ENCODE peak calls at places on chromosomes 13 and 19, in ten cellular contexts. R is left lung; H is right lobe of liver; T is CD8-positive, alpha-beta T cell; F is HepG2; L is Peyer's patch; E is upper lobe of right lung; J is HL-60; G is AG04450; D is breast epithelium. U is an unnamed sample.

GRCh38 chr19:40610396-40611064 is 9.4 kb downstream of the LTBP4 start:
- DNase-seq in F (no peak), T (peak), E (peak), H (peak), J (no peak), L (peak), G (no peak), D (peak), R (peak), U (no peak)

GRCh38 chr19:1175020-1175419 is 952 bp upstream of the SBNO2 start:
- DNase-seq in J (no peak), E (no peak), L (no peak), H (no peak), D (no peak), G (no peak), F (no peak), R (no peak), T (no peak), U (no peak)

GRCh38 chr13:51818771-51819511 is 15.0 kb upstream of the DHRS12 start:
- DNase-seq in J (no peak), D (no peak), G (peak), H (no peak), F (no peak), T (no peak), R (no peak), E (no peak), L (no peak), U (no peak)

GRCh38 chr19:38202504-38202903 is 21.5 kb downstream of the DPF1 start:
- DNase-seq in T (no peak), R (no peak), L (no peak), G (no peak), E (no peak), D (no peak), F (no peak), J (no peak), H (no peak), U (no peak)

GRCh38 chr19:12872941-12873890 is 8.0 kb downstream of the DNASE2 start:
- DNase-seq in J (no peak), R (no peak), H (peak), F (peak), T (no peak), L (peak), E (peak), D (peak), G (no peak), U (no peak)

GRCh38 chr19:54523403-54523802 is 20.8 kb downstream of the LAIR2 start:
- DNase-seq in D (no peak), H (no peak), E (no peak), R (no peak), G (no peak), T (no peak), J (peak), F (no peak), L (no peak), U (no peak)

GRCh38 chr19:33868821-33869412 is 72.2 kb downstream of the KCTD15 start:
- DNase-seq in T (no peak), H (no peak), D (peak), L (no peak), G (no peak), R (no peak), E (no peak), J (no peak), F (no peak), U (peak)

GRCh38 chr13:20815469-20815868 is 41.7 kb upstream of the EEF1AKMT1 start:
- DNase-seq in L (no peak), H (no peak), T (no peak), R (no peak), F (no peak), D (no peak), J (no peak), G (no peak), E (no peak), U (no peak)

GRCh38 chr19:13506550-13506878 is 235 bp upstream of the CACNA1A start:
- DNase-seq in T (no peak), H (no peak), F (no peak), L (no peak), R (no peak), J (no peak), E (no peak), G (peak), D (no peak), U (peak)

GRCh38 chr13:98543380-98544104 is 33.4 kb downstream of the STK24 start:
- DNase-seq in D (no peak), T (no peak), J (no peak), R (no peak), H (no peak), F (no peak), L (peak), E (peak), G (no peak), U (no peak)
- H3K4me3 ChIP-seq in D (no peak), T (peak), J (no peak), R (no peak), H (no peak), F (no peak), L (no peak), E (no peak), G (no peak), U (peak)

GRCh38 chr19:15166700-15167099 is 34.1 kb downstream of the NOTCH3 start:
- DNase-seq in F (no peak), R (no peak), J (no peak), T (no peak), L (no peak), E (no peak), D (no peak), G (no peak), H (no peak), U (no peak)

GRCh38 chr19:15159251-15159650 is 41.5 kb downstream of the NOTCH3 start:
- DNase-seq in H (no peak), G (no peak), J (no peak), D (no peak), T (no peak), E (no peak), L (no peak), R (no peak), F (no peak), U (no peak)

GRCh38 chr19:15156391-15156790 is 44.4 kb downstream of the NOTCH3 start:
- DNase-seq in J (no peak), T (no peak), H (no peak), E (no peak), F (no peak), D (no peak), L (no peak), R (no peak), G (no peak), U (no peak)

DNA sequence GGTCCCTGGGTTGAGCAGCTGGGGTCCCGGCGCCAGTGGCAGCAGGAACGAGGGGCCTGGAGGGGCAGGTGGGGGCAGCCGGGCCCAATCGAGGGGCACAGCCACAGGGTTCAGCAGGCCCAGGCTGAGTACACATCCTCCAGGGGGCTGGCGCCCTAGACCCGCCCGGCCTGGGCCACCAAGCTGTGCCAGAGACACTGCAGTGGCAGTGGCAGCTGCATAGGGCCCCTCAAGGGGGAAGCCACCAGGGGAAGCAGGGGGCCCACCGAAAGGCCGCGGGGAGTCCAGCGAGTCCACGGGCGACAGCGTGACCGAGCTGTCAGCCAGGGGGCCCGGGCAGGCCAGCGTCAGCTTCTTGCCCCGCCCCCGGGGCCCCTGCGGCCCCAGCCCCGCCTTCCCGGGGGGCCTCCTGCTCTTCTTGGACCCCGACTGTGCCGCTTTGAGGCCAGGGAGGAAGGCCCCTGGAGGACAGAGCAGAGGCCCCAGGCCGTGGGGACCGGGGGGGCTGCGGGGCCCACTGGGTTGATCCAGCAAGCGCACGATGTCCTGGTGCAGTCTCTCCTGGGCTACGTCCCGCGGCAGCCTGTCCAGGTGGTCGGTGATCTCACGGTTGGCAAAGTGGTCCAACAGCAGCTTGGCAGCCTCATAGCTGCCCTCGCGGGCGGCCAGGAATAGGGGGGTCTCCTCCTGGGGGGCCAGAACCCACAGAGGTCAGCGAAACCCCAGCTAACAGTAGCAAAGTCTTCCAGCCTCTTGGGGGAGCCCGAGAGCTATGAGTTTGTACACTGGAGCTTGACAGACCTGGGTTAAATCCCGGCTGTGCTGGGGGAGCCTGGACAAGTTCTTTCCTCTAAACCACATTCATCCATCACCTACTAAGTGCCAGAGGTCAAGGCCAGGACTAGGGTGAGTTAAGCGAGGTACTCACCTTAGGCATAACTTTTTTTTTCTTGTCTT is 39.5 kb downstream of the NOTCH3 start:
- DNase-seq in T (no peak), D (no peak), H (no peak), E (no peak), F (peak), J (no peak), R (no peak), G (no peak), L (no peak), U (no peak)
- TF ChIP-seq CTCF in T (no peak), D (no peak), H (peak), E (peak), F (peak), J (peak), R (no peak), G (peak), L (no peak), U (no peak)

DNA sequence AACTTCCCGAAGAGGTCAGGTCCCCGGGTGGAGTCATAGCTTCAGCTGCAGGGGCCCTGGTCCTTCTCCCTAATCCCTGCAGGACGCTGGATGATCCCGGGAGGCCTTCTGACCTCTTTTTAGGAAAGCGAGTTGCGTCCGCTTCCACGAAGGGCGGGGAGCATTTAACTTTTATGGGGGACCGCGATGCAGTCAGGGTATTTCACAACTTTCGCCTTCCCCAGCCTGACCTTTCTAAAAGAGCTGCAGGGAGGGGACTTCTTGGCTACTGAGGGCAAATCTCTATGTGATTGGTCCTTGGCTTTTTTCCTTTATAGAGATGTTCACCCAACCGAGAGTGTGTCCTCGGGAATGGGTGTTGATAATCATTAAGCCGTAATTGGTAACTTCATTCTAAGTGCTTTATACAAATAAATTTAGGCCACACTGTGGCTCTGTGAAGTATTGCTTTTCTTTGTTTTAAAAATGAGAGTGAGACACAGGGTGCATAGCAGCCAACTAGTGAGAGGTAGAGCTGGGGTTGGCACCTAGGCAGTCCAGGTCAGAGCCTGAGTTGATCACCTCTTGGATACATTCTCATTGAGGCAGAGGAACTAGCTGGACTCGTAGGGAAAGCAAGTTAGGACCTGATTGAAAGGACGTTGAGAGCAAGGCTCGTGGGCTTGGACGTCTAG is 841 bp downstream of the ZNF230 start:
- DNase-seq in G (no peak), T (no peak), R (no peak), D (no peak), J (no peak), E (peak), L (no peak), H (no peak), F (peak), U (no peak)
- H3K27ac ChIP-seq in G (no peak), T (peak), R (peak), D (peak), J (peak), E (peak), L (peak), H (peak), F (peak), U (no peak)

GRCh38 chr13:80359459-80360297 is 18.8 kb upstream of the SPRY2 start:
- DNase-seq in T (no peak), J (no peak), L (no peak), R (no peak), D (no peak), H (no peak), E (no peak), F (no peak), G (no peak), U (no peak)
- H3K4me3 ChIP-seq in T (no peak), J (no peak), L (no peak), R (no peak), D (no peak), H (no peak), E (no peak), F (no peak), G (no peak), U (no peak)

GRCh38 chr13:93472897-93473296 is 246.3 kb downstream of the GPC6 start:
- DNase-seq in T (no peak), G (no peak), R (no peak), L (no peak), H (no peak), E (no peak), D (no peak), J (no peak), F (no peak), U (no peak)
- TF ChIP-seq CTCF in T (no peak), G (no peak), R (no peak), L (no peak), H (no peak), E (no peak), D (no peak), J (no peak), F (no peak), U (no peak)